ENCODE peak calls at places on chromosome 7, in four cellular contexts. U is HT1080; Y is stimulated activated CD4-positive, alpha-beta T cell treated with anti-CD3 and anti-CD28 coated beads, Interleukin-4, amount 100 ng/mL, for 4 hours; O is memory B cell. H is an unnamed sample.
A peak's percentile ranks its signal among the peaks of the same experiment; 100 is the strongest.

GRCh38 chr7:44046321-44047061 is 2.0 kb downstream of the DBNL start:
- DNase-seq in U (no peak), Y (peak; percentile 24), O (peak; percentile 45), H (no peak)

GRCh38 chr7:48144291-48144768 is 26.9 kb upstream of the ABCA13 start:
- DNase-seq in U (no peak), Y (no peak), O (no peak), H (no peak)

GRCh38 chr7:121027761-121028681 is 39.5 kb downstream of the CPED1 start:
- DNase-seq in U (no peak), Y (no peak), O (no peak), H (no peak)

GRCh38 chr7:151727579-151728285 is 149.2 kb downstream of the PRKAG2 start:
- DNase-seq in U (peak; percentile 99), Y (peak; percentile 66), O (no peak), H (peak; percentile 100)

GRCh38 chr7:29421010-29421956 is 142.4 kb upstream of the PRR15 start:
- DNase-seq in U (no peak), Y (no peak), O (no peak), H (no peak)

GRCh38 chr7:44147026-44147881 is 6.1 kb upstream of the MYL7 start:
- DNase-seq in U (no peak), Y (no peak), O (no peak), H (no peak)

GRCh38 chr7:156148995-156149394 is 336.7 kb upstream of the SHH start:
- DNase-seq in U (no peak), Y (no peak), O (no peak), H (no peak)

GRCh38 chr7:7595451-7595850 is 28.8 kb downstream of the MIOS start:
- DNase-seq in U (peak; percentile 2), Y (no peak), O (no peak), H (no peak)

GRCh38 chr7:5237286-5237685 is 45.5 kb upstream of the SLC29A4 start:
- DNase-seq in U (no peak), Y (no peak), O (no peak), H (no peak)

GRCh38 chr7:49852619-49853462 is 79.4 kb downstream of the VWC2 start:
- DNase-seq in U (peak; percentile 35), Y (no peak), O (no peak), H (peak; percentile 32)

GRCh38 chr7:116209561-116210070 is 723 bp upstream of the TES start:
- DNase-seq in U (no peak), Y (no peak), O (no peak), H (no peak)

GRCh38 chr7:957418-958220 is 3.1 kb upstream of the ADAP1 start:
- DNase-seq in U (no peak), Y (no peak), O (no peak), H (no peak)

GRCh38 chr7:89998554-89998953 is 155.7 kb upstream of the STEAP1 start:
- DNase-seq in U (no peak), Y (no peak), O (no peak), H (no peak)

GRCh38 chr7:268991-269390 is 21.0 kb upstream of the FOXL3 start:
- DNase-seq in U (no peak), Y (no peak), O (no peak), H (no peak)

GRCh38 chr7:79495544-79496272 is 42.2 kb upstream of the MAGI2 start:
- DNase-seq in U (peak; percentile 49), Y (no peak), O (no peak), H (peak; percentile 77)

GRCh38 chr7:80346704-80347103 is 165.2 kb downstream of the GNAT3 start:
- DNase-seq in U (peak; percentile 84), Y (no peak), O (no peak), H (peak; percentile 63)